ENCODE peak calls at places on chromosomes 1 and 21, in six cellular contexts. O is cardiac muscle cell; Z is GM12892; H is aorta; L is NCI-H345; N is stimulated activated CD8-positive, alpha-beta memory T cell treated with anti-CD3 and anti-CD28 coated beads, Interleukin-7, amount 100 ng/mL, for 1 hour. G is an unnamed sample.

GRCh38 chr1:59673575-59674467 is 140.9 kb upstream of the HOOK1 start:
- DNase-seq in Z (no peak), H (no peak), N (no peak), L (no peak), O (no peak), G (no peak)

GRCh38 chr21:32304998-32305397 is 6.3 kb downstream of the MRAP start:
- DNase-seq in Z (no peak), H (no peak), O (no peak), L (no peak), N (no peak), G (no peak)

GRCh38 chr1:226519135-226519534 is 29.4 kb upstream of the STUM start:
- DNase-seq in N (no peak), H (no peak), Z (no peak), O (no peak), L (no peak), G (no peak)

GRCh38 chr1:8790987-8791386 is 26.5 kb downstream of the RERE start:
- DNase-seq in O (no peak), N (no peak), H (no peak), L (no peak), Z (no peak), G (no peak)

GRCh38 chr1:236502579-236502971 is 21.2 kb upstream of the LGALS8 start:
- DNase-seq in N (no peak), Z (no peak), L (no peak), O (no peak), H (no peak), G (no peak)

GRCh38 chr1:46248122-46248920 is 758 bp downstream of the RAD54L start:
- DNase-seq in Z (no peak), L (peak), H (no peak), O (peak), N (no peak), G (peak)

GRCh38 chr1:71196685-71197084 is 115.8 kb upstream of the ZRANB2 start:
- DNase-seq in Z (no peak), L (no peak), O (no peak), H (no peak), N (no peak), G (no peak)

GRCh38 chr21:36804867-36805611 is 106.1 kb downstream of the SIM2 start:
- DNase-seq in Z (no peak), L (no peak), N (no peak), O (no peak), H (no peak), G (no peak)

GRCh38 chr1:153977250-153978240 is at the start of gene JTB:
- DNase-seq in N (peak), L (peak), O (peak), Z (peak), H (peak), G (peak)

GRCh38 chr1:245888809-245889208 is 618.3 kb downstream of the SMYD3 start:
- DNase-seq in N (no peak), L (no peak), H (no peak), O (peak), Z (no peak), G (no peak)

GRCh38 chr1:27403065-27403726 is 10.8 kb downstream of the GPR3 start:
- DNase-seq in O (peak), Z (no peak), L (no peak), N (no peak), H (peak), G (no peak)

GRCh38 chr1:203522237-203522636 is 28.3 kb downstream of the OPTC start:
- DNase-seq in O (no peak), L (peak), N (no peak), Z (no peak), H (no peak), G (no peak)

GRCh38 chr1:200343874-200344273 is 66.0 kb downstream of the ZNF281 start:
- DNase-seq in N (no peak), L (no peak), Z (no peak), H (no peak), O (no peak), G (no peak)

GRCh38 chr21:14321042-14321441 is 61.9 kb downstream of the HSPA13 start:
- DNase-seq in N (no peak), O (no peak), H (no peak), L (no peak), Z (no peak), G (no peak)

GRCh38 chr1:84782311-84782771 is 92.1 kb upstream of the SSX2IP start:
- DNase-seq in N (peak), H (peak), O (peak), Z (peak), L (no peak), G (no peak)

GRCh38 chr1:230091473-230092231 is 24.6 kb downstream of the GALNT2 start:
- DNase-seq in O (no peak), N (no peak), L (no peak), H (no peak), Z (no peak), G (no peak)

GRCh38 chr1:205380882-205381281 is 24.2 kb upstream of the KLHDC8A start:
- DNase-seq in L (no peak), Z (no peak), O (no peak), H (no peak), N (no peak), G (no peak)

GRCh38 chr21:42574234-42575027 is 60.8 kb downstream of the SLC37A1 start:
- DNase-seq in Z (no peak), L (no peak), N (no peak), O (peak), H (peak), G (no peak)

GRCh38 chr1:203166192-203166940 is 9.3 kb downstream of the MYBPH start:
- DNase-seq in L (no peak), O (peak), Z (peak), N (no peak), H (no peak), G (no peak)

GRCh38 chr1:198056255-198056654 is 100.5 kb upstream of the NEK7 start:
- DNase-seq in O (peak), H (no peak), Z (no peak), N (no peak), L (no peak), G (no peak)

GRCh38 chr1:43963006-43963405 is 6.8 kb upstream of the DPH2 start:
- DNase-seq in L (no peak), H (no peak), Z (no peak), O (no peak), N (no peak), G (no peak)

GRCh38 chr1:18951818-18952391 is 4.6 kb downstream of the IFFO2 start:
- DNase-seq in O (no peak), N (peak), H (no peak), Z (peak), L (no peak), G (no peak)

GRCh38 chr1:24720152-24720551 is 25.1 kb upstream of the CLIC4 start:
- DNase-seq in O (no peak), H (peak), Z (no peak), L (no peak), N (no peak), G (no peak)

GRCh38 chr21:38766987-38767722 is 38.6 kb upstream of the ETS2 start:
- DNase-seq in N (peak), H (no peak), L (peak), Z (peak), O (no peak), G (peak)

GRCh38 chr21:34871026-34871908 is 177.8 kb downstream of the RUNX1 start:
- DNase-seq in L (no peak), Z (no peak), O (no peak), H (no peak), N (no peak), G (no peak)

GRCh38 chr1:22827666-22828065 is 117.0 kb downstream of the EPHB2 start:
- DNase-seq in Z (no peak), L (no peak), O (peak), H (no peak), N (no peak), G (no peak)

GRCh38 chr1:56626546-56626945 is 18.6 kb upstream of the PRKAA2 start:
- DNase-seq in L (no peak), Z (no peak), O (no peak), N (no peak), H (no peak), G (no peak)

GRCh38 chr1:244050835-244051444 is at the start of gene ZBTB18:
- DNase-seq in Z (no peak), O (no peak), N (no peak), H (no peak), L (peak), G (no peak)

GRCh38 chr21:42191064-42191463 is 27.9 kb upstream of the ABCG1 start:
- DNase-seq in O (no peak), N (no peak), H (no peak), Z (no peak), L (no peak), G (no peak)

GRCh38 chr1:117964290-117965038 is 34.9 kb downstream of the WDR3 start:
- DNase-seq in O (no peak), H (no peak), N (no peak), Z (no peak), L (no peak), G (no peak)

GRCh38 chr1:165773324-165773965 is 4.8 kb upstream of the TMCO1 start:
- DNase-seq in Z (no peak), L (no peak), N (no peak), H (no peak), O (no peak), G (no peak)

GRCh38 chr21:39724944-39725343 is 20.0 kb upstream of the IGSF5 start:
- DNase-seq in H (no peak), O (no peak), L (no peak), Z (no peak), N (no peak), G (no peak)

GRCh38 chr1:111225717-111226400 is 1.7 kb upstream of the CHI3L2 start:
- DNase-seq in H (no peak), L (no peak), O (no peak), Z (no peak), N (no peak), G (peak)

GRCh38 chr1:179036844-179037465 is 11.3 kb downstream of the FAM20B start:
- DNase-seq in N (no peak), O (no peak), L (no peak), Z (no peak), H (no peak), G (no peak)

GRCh38 chr21:46369520-46370235 is 45.7 kb downstream of the PCNT start:
- DNase-seq in O (no peak), H (no peak), L (no peak), Z (no peak), N (no peak), G (no peak)

GRCh38 chr1:164922585-164922984 is 363.6 kb downstream of the PBX1 start:
- DNase-seq in N (no peak), O (no peak), Z (no peak), L (peak), H (no peak), G (no peak)

GRCh38 chr1:159817276-159818041 is 9.2 kb upstream of the SLAMF8 start:
- DNase-seq in L (peak), N (no peak), Z (no peak), O (no peak), H (no peak), G (peak)